ENCODE peak calls at places on chromosomes 3 and 15, in ten cellular contexts. One of them, this sample, is unnamed.

GRCh38 chr3:195356151-195357086 is 85.5 kb upstream of the XXYLT1 start:
- DNase-seq in nephron progenitor cell: no peak
- DNase-seq in effector CD4-positive, alpha-beta T cell: no peak
- DNase-seq in Caco-2: no peak
- DNase-seq in stimulated activated CD4-positive, alpha-beta T cell treated with anti-CD3 and anti-CD28 coated beads, Interleukin-4, amount 100 ng/mL, for 24 hours: no peak
- DNase-seq in KBM-7: no peak
- DNase-seq in WTC11: no peak
- DNase-seq in T1000: no peak
- DNase-seq in brain microvascular endothelial cell: no peak
- DNase-seq in activated CD8-positive, alpha-beta T cell treated with anti-CD3 and anti-CD28 coated beads for 36 hours: no peak
- DNase-seq in this sample: no peak

GRCh38 chr3:178568152-178568753 is 32.0 kb downstream of the KCNMB2 start:
- DNase-seq in stimulated activated CD4-positive, alpha-beta T cell treated with anti-CD3 and anti-CD28 coated beads, Interleukin-4, amount 100 ng/mL, for 24 hours: no peak
- DNase-seq in Caco-2: no peak
- DNase-seq in nephron progenitor cell: no peak
- DNase-seq in T1000: no peak
- DNase-seq in brain microvascular endothelial cell: peak
- DNase-seq in activated CD8-positive, alpha-beta T cell treated with anti-CD3 and anti-CD28 coated beads for 36 hours: no peak
- DNase-seq in WTC11: no peak
- DNase-seq in effector CD4-positive, alpha-beta T cell: no peak
- DNase-seq in KBM-7: no peak
- DNase-seq in this sample: no peak

GRCh38 chr3:141094851-141095545 is 43.9 kb downstream of the SPSB4 start:
- DNase-seq in Caco-2: no peak
- DNase-seq in nephron progenitor cell: no peak
- DNase-seq in T1000: no peak
- DNase-seq in activated CD8-positive, alpha-beta T cell treated with anti-CD3 and anti-CD28 coated beads for 36 hours: no peak
- DNase-seq in stimulated activated CD4-positive, alpha-beta T cell treated with anti-CD3 and anti-CD28 coated beads, Interleukin-4, amount 100 ng/mL, for 24 hours: no peak
- DNase-seq in brain microvascular endothelial cell: peak
- DNase-seq in KBM-7: no peak
- DNase-seq in effector CD4-positive, alpha-beta T cell: no peak
- DNase-seq in WTC11: no peak
- DNase-seq in this sample: no peak

GRCh38 chr3:10932596-10932995 is 60.0 kb upstream of the SLC6A1 start:
- DNase-seq in Caco-2: peak
- DNase-seq in T1000: no peak
- DNase-seq in WTC11: no peak
- DNase-seq in activated CD8-positive, alpha-beta T cell treated with anti-CD3 and anti-CD28 coated beads for 36 hours: no peak
- DNase-seq in nephron progenitor cell: no peak
- DNase-seq in KBM-7: no peak
- DNase-seq in brain microvascular endothelial cell: no peak
- DNase-seq in effector CD4-positive, alpha-beta T cell: no peak
- DNase-seq in stimulated activated CD4-positive, alpha-beta T cell treated with anti-CD3 and anti-CD28 coated beads, Interleukin-4, amount 100 ng/mL, for 24 hours: no peak
- DNase-seq in this sample: no peak

GRCh38 chr3:175546115-175546514 is 687.0 kb downstream of the NAALADL2 start:
- DNase-seq in nephron progenitor cell: no peak
- DNase-seq in effector CD4-positive, alpha-beta T cell: no peak
- DNase-seq in T1000: no peak
- DNase-seq in brain microvascular endothelial cell: no peak
- DNase-seq in KBM-7: no peak
- DNase-seq in activated CD8-positive, alpha-beta T cell treated with anti-CD3 and anti-CD28 coated beads for 36 hours: no peak
- DNase-seq in WTC11: no peak
- DNase-seq in stimulated activated CD4-positive, alpha-beta T cell treated with anti-CD3 and anti-CD28 coated beads, Interleukin-4, amount 100 ng/mL, for 24 hours: no peak
- DNase-seq in Caco-2: no peak
- DNase-seq in this sample: no peak

GRCh38 chr3:141881702-141882101 is 5.3 kb downstream of the ATP1B3 start:
- DNase-seq in brain microvascular endothelial cell: no peak
- DNase-seq in stimulated activated CD4-positive, alpha-beta T cell treated with anti-CD3 and anti-CD28 coated beads, Interleukin-4, amount 100 ng/mL, for 24 hours: no peak
- DNase-seq in activated CD8-positive, alpha-beta T cell treated with anti-CD3 and anti-CD28 coated beads for 36 hours: no peak
- DNase-seq in WTC11: no peak
- DNase-seq in nephron progenitor cell: no peak
- DNase-seq in effector CD4-positive, alpha-beta T cell: no peak
- DNase-seq in KBM-7: peak
- DNase-seq in T1000: no peak
- DNase-seq in Caco-2: no peak
- DNase-seq in this sample: no peak

GRCh38 chr15:70318996-70319465 is 221.3 kb upstream of the TLE3 start:
- DNase-seq in brain microvascular endothelial cell: peak
- DNase-seq in activated CD8-positive, alpha-beta T cell treated with anti-CD3 and anti-CD28 coated beads for 36 hours: no peak
- DNase-seq in effector CD4-positive, alpha-beta T cell: no peak
- DNase-seq in stimulated activated CD4-positive, alpha-beta T cell treated with anti-CD3 and anti-CD28 coated beads, Interleukin-4, amount 100 ng/mL, for 24 hours: no peak
- DNase-seq in nephron progenitor cell: no peak
- DNase-seq in Caco-2: no peak
- DNase-seq in KBM-7: no peak
- DNase-seq in T1000: no peak
- DNase-seq in WTC11: no peak
- DNase-seq in this sample: no peak

GRCh38 chr15:71469393-71469792 is 341.0 kb upstream of the NR2E3 start:
- DNase-seq in WTC11: peak
- DNase-seq in nephron progenitor cell: no peak
- DNase-seq in T1000: no peak
- DNase-seq in Caco-2: no peak
- DNase-seq in effector CD4-positive, alpha-beta T cell: no peak
- DNase-seq in activated CD8-positive, alpha-beta T cell treated with anti-CD3 and anti-CD28 coated beads for 36 hours: no peak
- DNase-seq in KBM-7: peak
- DNase-seq in stimulated activated CD4-positive, alpha-beta T cell treated with anti-CD3 and anti-CD28 coated beads, Interleukin-4, amount 100 ng/mL, for 24 hours: no peak
- DNase-seq in brain microvascular endothelial cell: no peak
- DNase-seq in this sample: no peak

GRCh38 chr15:63021031-63021430 is 21.5 kb upstream of the TPM1 start:
- DNase-seq in nephron progenitor cell: no peak
- DNase-seq in KBM-7: no peak
- DNase-seq in T1000: no peak
- DNase-seq in WTC11: no peak
- DNase-seq in stimulated activated CD4-positive, alpha-beta T cell treated with anti-CD3 and anti-CD28 coated beads, Interleukin-4, amount 100 ng/mL, for 24 hours: no peak
- DNase-seq in Caco-2: no peak
- DNase-seq in effector CD4-positive, alpha-beta T cell: no peak
- DNase-seq in activated CD8-positive, alpha-beta T cell treated with anti-CD3 and anti-CD28 coated beads for 36 hours: no peak
- DNase-seq in brain microvascular endothelial cell: no peak
- DNase-seq in this sample: no peak

GRCh38 chr15:100926258-100926657 is 7.1 kb downstream of the LRRK1 start:
- DNase-seq in WTC11: peak
- DNase-seq in brain microvascular endothelial cell: no peak
- DNase-seq in effector CD4-positive, alpha-beta T cell: no peak
- DNase-seq in nephron progenitor cell: no peak
- DNase-seq in KBM-7: peak
- DNase-seq in activated CD8-positive, alpha-beta T cell treated with anti-CD3 and anti-CD28 coated beads for 36 hours: no peak
- DNase-seq in stimulated activated CD4-positive, alpha-beta T cell treated with anti-CD3 and anti-CD28 coated beads, Interleukin-4, amount 100 ng/mL, for 24 hours: no peak
- DNase-seq in Caco-2: no peak
- DNase-seq in T1000: no peak
- DNase-seq in this sample: no peak

GRCh38 chr3:87811953-87812352 is 246.9 kb downstream of the CGGBP1 start:
- DNase-seq in effector CD4-positive, alpha-beta T cell: no peak
- DNase-seq in KBM-7: no peak
- DNase-seq in T1000: no peak
- DNase-seq in WTC11: no peak
- DNase-seq in brain microvascular endothelial cell: no peak
- DNase-seq in Caco-2: no peak
- DNase-seq in stimulated activated CD4-positive, alpha-beta T cell treated with anti-CD3 and anti-CD28 coated beads, Interleukin-4, amount 100 ng/mL, for 24 hours: no peak
- DNase-seq in activated CD8-positive, alpha-beta T cell treated with anti-CD3 and anti-CD28 coated beads for 36 hours: no peak
- DNase-seq in nephron progenitor cell: no peak
- DNase-seq in this sample: no peak

GRCh38 chr3:45994661-45995369 is 809 bp downstream of the FYCO1 start:
- DNase-seq in T1000: no peak
- DNase-seq in brain microvascular endothelial cell: no peak
- DNase-seq in activated CD8-positive, alpha-beta T cell treated with anti-CD3 and anti-CD28 coated beads for 36 hours: peak
- DNase-seq in WTC11: peak
- DNase-seq in effector CD4-positive, alpha-beta T cell: peak
- DNase-seq in stimulated activated CD4-positive, alpha-beta T cell treated with anti-CD3 and anti-CD28 coated beads, Interleukin-4, amount 100 ng/mL, for 24 hours: peak
- DNase-seq in KBM-7: peak
- DNase-seq in nephron progenitor cell: no peak
- DNase-seq in Caco-2: no peak
- DNase-seq in this sample: peak

GRCh38 chr15:59828871-59829270 is 139.8 kb upstream of the BNIP2 start:
- DNase-seq in effector CD4-positive, alpha-beta T cell: no peak
- DNase-seq in T1000: no peak
- DNase-seq in Caco-2: no peak
- DNase-seq in stimulated activated CD4-positive, alpha-beta T cell treated with anti-CD3 and anti-CD28 coated beads, Interleukin-4, amount 100 ng/mL, for 24 hours: no peak
- DNase-seq in activated CD8-positive, alpha-beta T cell treated with anti-CD3 and anti-CD28 coated beads for 36 hours: no peak
- DNase-seq in KBM-7: no peak
- DNase-seq in nephron progenitor cell: no peak
- DNase-seq in brain microvascular endothelial cell: no peak
- DNase-seq in WTC11: no peak
- DNase-seq in this sample: no peak

GRCh38 chr3:44045476-44046275 is 196.0 kb upstream of the TOPAZ1 start:
- DNase-seq in stimulated activated CD4-positive, alpha-beta T cell treated with anti-CD3 and anti-CD28 coated beads, Interleukin-4, amount 100 ng/mL, for 24 hours: no peak
- DNase-seq in Caco-2: no peak
- DNase-seq in KBM-7: peak
- DNase-seq in nephron progenitor cell: no peak
- DNase-seq in T1000: no peak
- DNase-seq in activated CD8-positive, alpha-beta T cell treated with anti-CD3 and anti-CD28 coated beads for 36 hours: peak
- DNase-seq in WTC11: no peak
- DNase-seq in effector CD4-positive, alpha-beta T cell: no peak
- DNase-seq in brain microvascular endothelial cell: peak
- DNase-seq in this sample: peak

This sample was measured in GM19239.